ENCODE peak calls at places on chromosomes 4 and X, in six cellular contexts. X is fibroblast of mammary gland; B is pancreas; U is left ventricle myocardium superior; G is B cell; E is CD8-positive, alpha-beta memory T cell. W is an unnamed sample.

GRCh38 chr4:113759696-113760093 is 1.8 kb downstream of the CAMK2D start:
- DNase-seq in X (no peak), B (no peak), U (no peak), G (no peak), E (no peak), W (no peak)

GRCh38 chrX:341541-342101 is 23.0 kb upstream of the GTPBP6 start:
- DNase-seq in X (no peak), B (no peak), U (peak; percentile 20), G (no peak), E (no peak), W (peak; percentile 55)

GRCh38 chr4:166143227-166143626 is 270.2 kb downstream of the TLL1 start:
- DNase-seq in X (peak; percentile 11), B (no peak), U (no peak), G (no peak), E (no peak), W (no peak)

GRCh38 chrX:10254746-10255145 is 98.0 kb downstream of the CLCN4 start:
- DNase-seq in X (no peak), B (no peak), U (no peak), G (no peak), E (no peak), W (no peak)

GRCh38 chr4:114180481-114180880 is 201.0 kb upstream of the ARSJ start:
- DNase-seq in X (peak; percentile 90), B (peak; percentile 5), U (peak; percentile 26), G (peak; percentile 32), E (no peak), W (peak; percentile 81)

GRCh38 chrX:151722241-151722846 is 6.5 kb downstream of the FATE1 start:
- DNase-seq in X (peak; percentile 13), B (no peak), U (peak; percentile 70), G (no peak), E (no peak), W (peak; percentile 67)

GRCh38 chr4:109622581-109622980 is 62.5 kb downstream of the MCUB start:
- DNase-seq in X (no peak), B (no peak), U (no peak), G (no peak), E (no peak), W (no peak)

GRCh38 chrX:40176256-40176978 is 78.7 kb upstream of the BCOR start:
- DNase-seq in X (no peak), B (peak; percentile 63), U (peak; percentile 85), G (peak; percentile 88), E (peak; percentile 79), W (peak; percentile 92)

GRCh38 chrX:155216940-155217450 is 735 bp downstream of the VBP1 start:
- DNase-seq in X (peak; percentile 11), B (no peak), U (no peak), G (no peak), E (no peak), W (no peak)

GRCh38 chr4:22463179-22463578 is 52.7 kb downstream of the ADGRA3 start:
- DNase-seq in X (no peak), B (no peak), U (no peak), G (no peak), E (no peak), W (no peak)

GRCh38 chr4:40662962-40663604 is 33.4 kb upstream of the RBM47 start:
- DNase-seq in X (peak; percentile 89), B (peak; percentile 4), U (no peak), G (no peak), E (no peak), W (no peak)

GRCh38 chr4:151694819-151695730 is 65.7 kb downstream of the GATB start:
- DNase-seq in X (peak; percentile 15), B (no peak), U (no peak), G (no peak), E (no peak), W (no peak)

GRCh38 chrX:3651272-3651671 is 62.2 kb downstream of the PRKX start:
- DNase-seq in X (peak; percentile 47), B (no peak), U (no peak), G (peak; percentile 49), E (peak; percentile 12), W (no peak)

GRCh38 chr4:76601791-76602190 is 166.8 kb downstream of the SHROOM3 start:
- DNase-seq in X (peak; percentile 40), B (no peak), U (no peak), G (no peak), E (no peak), W (no peak)

GRCh38 chrX:45172890-45173289 is 27.8 kb downstream of the DIPK2B start:
- DNase-seq in X (peak; percentile 69), B (no peak), U (no peak), G (no peak), E (no peak), W (no peak)

GRCh38 chr4:80202190-80202711 is 4.9 kb downstream of the PRDM8 start:
- DNase-seq in X (peak; percentile 60), B (peak; percentile 78), U (peak; percentile 92), G (peak; percentile 89), E (peak; percentile 75), W (peak; percentile 93)

GRCh38 chrX:40157228-40158035 is 59.7 kb upstream of the BCOR start:
- DNase-seq in X (no peak), B (no peak), U (no peak), G (peak; percentile 16), E (no peak), W (no peak)

GRCh38 chr4:152255437-152255836 is 280.5 kb downstream of the FBXW7 start:
- DNase-seq in X (peak; percentile 42), B (no peak), U (no peak), G (no peak), E (peak; percentile 68), W (no peak)

GRCh38 chrX:117972681-117973080 is 143.9 kb downstream of the KLHL13 start:
- DNase-seq in X (no peak), B (no peak), U (peak; percentile 25), G (no peak), E (no peak), W (no peak)

GRCh38 chrX:149648932-149649331 is 17.3 kb upstream of the TMEM185A start:
- DNase-seq in X (no peak), B (no peak), U (no peak), G (no peak), E (no peak), W (no peak)

GRCh38 chrX:97845451-97845850 is 961.7 kb downstream of the RPA4 start:
- DNase-seq in X (no peak), B (no peak), U (no peak), G (no peak), E (no peak), W (peak; percentile 31)

GRCh38 chr4:7183161-7183560 is 9.2 kb upstream of the SORCS2 start:
- DNase-seq in X (no peak), B (no peak), U (no peak), G (no peak), E (no peak), W (no peak)

GRCh38 chr4:19958849-19959248 is 292.9 kb upstream of the SLIT2 start:
- DNase-seq in X (no peak), B (no peak), U (no peak), G (no peak), E (no peak), W (no peak)

GRCh38 chr4:111433436-111433835 is 711.8 kb upstream of the FAM241A start:
- DNase-seq in X (no peak), B (no peak), U (no peak), G (no peak), E (no peak), W (no peak)

GRCh38 chrX:110167952-110168451 is 149.9 kb downstream of the AMMECR1 start:
- DNase-seq in X (no peak), B (no peak), U (peak; percentile 32), G (peak; percentile 50), E (peak; percentile 40), W (no peak)

GRCh38 chrX:150688911-150689451 is 4.2 kb upstream of the MTMR1 start:
- DNase-seq in X (peak; percentile 91), B (no peak), U (no peak), G (no peak), E (no peak), W (no peak)

GRCh38 chr4:71609651-71610050 is 174.2 kb downstream of the GC start:
- DNase-seq in X (no peak), B (no peak), U (no peak), G (no peak), E (no peak), W (no peak)

GRCh38 chrX:51420610-51421009 is 75.8 kb downstream of the NUDT11 start:
- DNase-seq in X (peak; percentile 56), B (no peak), U (no peak), G (peak; percentile 63), E (peak; percentile 14), W (no peak)

GRCh38 chr4:151324449-151325319 is 721 bp downstream of the SH3D19 start:
- DNase-seq in X (peak; percentile 77), B (peak; percentile 51), U (peak; percentile 52), G (no peak), E (no peak), W (peak; percentile 78)

GRCh38 chrX:73525928-73526690 is 36.9 kb upstream of the CHIC1 start:
- DNase-seq in X (no peak), B (no peak), U (no peak), G (no peak), E (no peak), W (no peak)

GRCh38 chr4:1683903-1684755 is at the start of gene FAM53A:
- DNase-seq in X (peak; percentile 74), B (peak; percentile 89), U (peak; percentile 97), G (peak; percentile 96), E (peak; percentile 90), W (peak; percentile 96)